ENCODE peak calls at places on chromosomes 4 and X, in eight cellular contexts. One of them, this sample, is unnamed.

GRCh38 chr4:185782523-185782922 is 29.5 kb downstream of the SORBS2 start:
- DNase-seq in NCI-H1092 treated with DMSO at 0.1 percent for 48 hours: no peak
- DNase-seq in HCEC 1CT: peak; percentile 33
- DNase-seq in immature natural killer cell: no peak
- DNase-seq in Right ventricle myocardium superior: no peak
- DNase-seq in amniotic epithelial cell: peak; percentile 57
- DNase-seq in SJSA1: no peak
- DNase-seq in AG04450: no peak
- DNase-seq in this sample: no peak

GRCh38 chr4:17497890-17498523 is 13.9 kb downstream of the QDPR start:
- DNase-seq in NCI-H1092 treated with DMSO at 0.1 percent for 48 hours: no peak
- DNase-seq in HCEC 1CT: no peak
- DNase-seq in immature natural killer cell: no peak
- DNase-seq in Right ventricle myocardium superior: no peak
- DNase-seq in amniotic epithelial cell: peak; percentile 36
- DNase-seq in SJSA1: no peak
- DNase-seq in AG04450: no peak
- DNase-seq in this sample: no peak

GRCh38 chr4:16083217-16084191 is at the start of gene PROM1:
- DNase-seq in NCI-H1092 treated with DMSO at 0.1 percent for 48 hours: peak; percentile 91
- DNase-seq in HCEC 1CT: no peak
- DNase-seq in immature natural killer cell: no peak
- DNase-seq in Right ventricle myocardium superior: no peak
- DNase-seq in amniotic epithelial cell: no peak
- DNase-seq in SJSA1: no peak
- DNase-seq in AG04450: no peak
- DNase-seq in this sample: peak; percentile 19

GRCh38 chr4:103934178-103934789 is 214.5 kb upstream of the TACR3 start:
- DNase-seq in NCI-H1092 treated with DMSO at 0.1 percent for 48 hours: peak; percentile 46
- DNase-seq in HCEC 1CT: peak; percentile 29
- DNase-seq in immature natural killer cell: peak; percentile 1
- DNase-seq in Right ventricle myocardium superior: no peak
- DNase-seq in amniotic epithelial cell: peak; percentile 37
- DNase-seq in SJSA1: no peak
- DNase-seq in AG04450: peak; percentile 1
- DNase-seq in this sample: no peak

GRCh38 chr4:166165829-166166420 is 292.9 kb downstream of the TLL1 start:
- DNase-seq in NCI-H1092 treated with DMSO at 0.1 percent for 48 hours: peak; percentile 90
- DNase-seq in HCEC 1CT: peak; percentile 55
- DNase-seq in immature natural killer cell: no peak
- DNase-seq in Right ventricle myocardium superior: no peak
- DNase-seq in amniotic epithelial cell: peak; percentile 71
- DNase-seq in SJSA1: no peak
- DNase-seq in AG04450: peak; percentile 16
- DNase-seq in this sample: no peak

GRCh38 chr4:52712991-52713275 is 38.3 kb downstream of the ERVMER34-1 start:
- DNase-seq in NCI-H1092 treated with DMSO at 0.1 percent for 48 hours: no peak
- DNase-seq in HCEC 1CT: no peak
- DNase-seq in immature natural killer cell: no peak
- DNase-seq in Right ventricle myocardium superior: no peak
- DNase-seq in amniotic epithelial cell: no peak
- DNase-seq in SJSA1: no peak
- DNase-seq in AG04450: no peak
- DNase-seq in this sample: no peak

GRCh38 chrX:20091499-20091898 is 25.2 kb downstream of the MAP7D2 start:
- DNase-seq in NCI-H1092 treated with DMSO at 0.1 percent for 48 hours: no peak
- DNase-seq in HCEC 1CT: no peak
- DNase-seq in immature natural killer cell: no peak
- DNase-seq in Right ventricle myocardium superior: no peak
- DNase-seq in amniotic epithelial cell: no peak
- DNase-seq in SJSA1: no peak
- DNase-seq in AG04450: no peak
- DNase-seq in this sample: no peak

GRCh38 chr4:143514432-143514831 is 930 bp downstream of the SMARCA5 start:
- DNase-seq in NCI-H1092 treated with DMSO at 0.1 percent for 48 hours: peak; percentile 48
- DNase-seq in HCEC 1CT: peak; percentile 29
- DNase-seq in immature natural killer cell: peak; percentile 3
- DNase-seq in Right ventricle myocardium superior: peak; percentile 62
- DNase-seq in amniotic epithelial cell: peak; percentile 52
- DNase-seq in SJSA1: peak; percentile 57
- DNase-seq in AG04450: no peak
- DNase-seq in this sample: peak; percentile 40

GRCh38 chrX:45859407-45859806 is 658.7 kb upstream of the DIPK2B start:
- DNase-seq in NCI-H1092 treated with DMSO at 0.1 percent for 48 hours: no peak
- DNase-seq in HCEC 1CT: no peak
- DNase-seq in immature natural killer cell: no peak
- DNase-seq in Right ventricle myocardium superior: no peak
- DNase-seq in amniotic epithelial cell: no peak
- DNase-seq in SJSA1: peak; percentile 39
- DNase-seq in AG04450: no peak
- DNase-seq in this sample: no peak

GRCh38 chrX:13770013-13770412 is 35.5 kb downstream of the OFD1 start:
- DNase-seq in NCI-H1092 treated with DMSO at 0.1 percent for 48 hours: no peak
- DNase-seq in HCEC 1CT: no peak
- DNase-seq in immature natural killer cell: no peak
- DNase-seq in Right ventricle myocardium superior: no peak
- DNase-seq in amniotic epithelial cell: no peak
- DNase-seq in SJSA1: no peak
- DNase-seq in AG04450: no peak
- DNase-seq in this sample: no peak

GRCh38 chr4:128061566-128062536 is 739 bp downstream of the LARP1B start:
- DNase-seq in NCI-H1092 treated with DMSO at 0.1 percent for 48 hours: peak; percentile 73
- DNase-seq in HCEC 1CT: peak; percentile 11
- DNase-seq in immature natural killer cell: peak; percentile 59
- DNase-seq in Right ventricle myocardium superior: peak; percentile 71
- DNase-seq in amniotic epithelial cell: peak; percentile 26
- DNase-seq in SJSA1: peak; percentile 46
- DNase-seq in AG04450: no peak
- DNase-seq in this sample: peak; percentile 53

GRCh38 chr4:71270901-71271300 is 67.9 kb upstream of the SLC4A4 start:
- DNase-seq in NCI-H1092 treated with DMSO at 0.1 percent for 48 hours: peak; percentile 25
- DNase-seq in HCEC 1CT: peak; percentile 36
- DNase-seq in immature natural killer cell: peak; percentile 30
- DNase-seq in Right ventricle myocardium superior: no peak
- DNase-seq in amniotic epithelial cell: peak; percentile 44
- DNase-seq in SJSA1: no peak
- DNase-seq in AG04450: no peak
- DNase-seq in this sample: no peak

GRCh38 chr4:4269326-4269725 is 20.6 kb downstream of the LYAR start:
- DNase-seq in NCI-H1092 treated with DMSO at 0.1 percent for 48 hours: no peak
- DNase-seq in HCEC 1CT: no peak
- DNase-seq in immature natural killer cell: peak; percentile 83
- DNase-seq in Right ventricle myocardium superior: peak; percentile 38
- DNase-seq in amniotic epithelial cell: no peak
- DNase-seq in SJSA1: no peak
- DNase-seq in AG04450: no peak
- DNase-seq in this sample: no peak

GRCh38 chr4:107600456-107600855 is 119.6 kb downstream of the PAPSS1 start:
- DNase-seq in NCI-H1092 treated with DMSO at 0.1 percent for 48 hours: no peak
- DNase-seq in HCEC 1CT: peak; percentile 3
- DNase-seq in immature natural killer cell: no peak
- DNase-seq in Right ventricle myocardium superior: no peak
- DNase-seq in amniotic epithelial cell: peak; percentile 76
- DNase-seq in SJSA1: no peak
- DNase-seq in AG04450: no peak
- DNase-seq in this sample: no peak

GRCh38 chr4:80336582-80336981 is 1.1 kb downstream of the CFAP299 start:
- DNase-seq in NCI-H1092 treated with DMSO at 0.1 percent for 48 hours: peak; percentile 15
- DNase-seq in HCEC 1CT: peak; percentile 20
- DNase-seq in immature natural killer cell: no peak
- DNase-seq in Right ventricle myocardium superior: no peak
- DNase-seq in amniotic epithelial cell: no peak
- DNase-seq in SJSA1: peak; percentile 47
- DNase-seq in AG04450: no peak
- DNase-seq in this sample: no peak

GRCh38 chr4:152947311-152947710 is 11.2 kb downstream of the FHDC1 start:
- DNase-seq in NCI-H1092 treated with DMSO at 0.1 percent for 48 hours: no peak
- DNase-seq in HCEC 1CT: no peak
- DNase-seq in immature natural killer cell: no peak
- DNase-seq in Right ventricle myocardium superior: no peak
- DNase-seq in amniotic epithelial cell: no peak
- DNase-seq in SJSA1: no peak
- DNase-seq in AG04450: no peak
- DNase-seq in this sample: no peak

GRCh38 chrX:155768036-155768769 is 112.9 kb upstream of the VAMP7 start:
- DNase-seq in NCI-H1092 treated with DMSO at 0.1 percent for 48 hours: no peak
- DNase-seq in HCEC 1CT: peak; percentile 18
- DNase-seq in immature natural killer cell: no peak
- DNase-seq in Right ventricle myocardium superior: no peak
- DNase-seq in amniotic epithelial cell: peak; percentile 60
- DNase-seq in SJSA1: no peak
- DNase-seq in AG04450: no peak
- DNase-seq in this sample: no peak

GRCh38 chr4:188107931-188108843 is 1.2 kb downstream of the TRIML2 start:
- DNase-seq in NCI-H1092 treated with DMSO at 0.1 percent for 48 hours: no peak
- DNase-seq in HCEC 1CT: peak; percentile 56
- DNase-seq in immature natural killer cell: no peak
- DNase-seq in Right ventricle myocardium superior: no peak
- DNase-seq in amniotic epithelial cell: no peak
- DNase-seq in SJSA1: no peak
- DNase-seq in AG04450: no peak
- DNase-seq in this sample: no peak

GRCh38 chrX:13597928-13598327 is 28.5 kb downstream of the EGFL6 start:
- DNase-seq in NCI-H1092 treated with DMSO at 0.1 percent for 48 hours: no peak
- DNase-seq in HCEC 1CT: peak; percentile 1
- DNase-seq in immature natural killer cell: no peak
- DNase-seq in Right ventricle myocardium superior: no peak
- DNase-seq in amniotic epithelial cell: peak; percentile 20
- DNase-seq in SJSA1: no peak
- DNase-seq in AG04450: no peak
- DNase-seq in this sample: no peak

GRCh38 chr4:76989391-76990061 is 40.0 kb downstream of the SEPTIN11 start:
- DNase-seq in NCI-H1092 treated with DMSO at 0.1 percent for 48 hours: no peak
- DNase-seq in HCEC 1CT: no peak
- DNase-seq in immature natural killer cell: peak; percentile 71
- DNase-seq in Right ventricle myocardium superior: no peak
- DNase-seq in amniotic epithelial cell: no peak
- DNase-seq in SJSA1: no peak
- DNase-seq in AG04450: no peak
- DNase-seq in this sample: no peak

GRCh38 chrX:153777261-153778090 is 3.4 kb upstream of the SRPK3 start:
- DNase-seq in NCI-H1092 treated with DMSO at 0.1 percent for 48 hours: no peak
- DNase-seq in HCEC 1CT: no peak
- DNase-seq in immature natural killer cell: no peak
- DNase-seq in Right ventricle myocardium superior: peak; percentile 8
- DNase-seq in amniotic epithelial cell: no peak
- DNase-seq in SJSA1: no peak
- DNase-seq in AG04450: no peak
- DNase-seq in this sample: peak; percentile 6

GRCh38 chr4:48939785-48940184 is 33.2 kb upstream of the OCIAD2 start:
- DNase-seq in NCI-H1092 treated with DMSO at 0.1 percent for 48 hours: no peak
- DNase-seq in HCEC 1CT: peak; percentile 67
- DNase-seq in immature natural killer cell: no peak
- DNase-seq in Right ventricle myocardium superior: no peak
- DNase-seq in amniotic epithelial cell: peak; percentile 84
- DNase-seq in SJSA1: no peak
- DNase-seq in AG04450: peak; percentile 39
- DNase-seq in this sample: no peak

GRCh38 chr4:129378346-129378745 is 282.4 kb downstream of the C4orf33 start:
- DNase-seq in NCI-H1092 treated with DMSO at 0.1 percent for 48 hours: peak; percentile 33
- DNase-seq in HCEC 1CT: no peak
- DNase-seq in immature natural killer cell: no peak
- DNase-seq in Right ventricle myocardium superior: no peak
- DNase-seq in amniotic epithelial cell: no peak
- DNase-seq in SJSA1: no peak
- DNase-seq in AG04450: no peak
- DNase-seq in this sample: no peak

GRCh38 chr4:169823685-169824084 is 65.9 kb upstream of the HPF1 start:
- DNase-seq in NCI-H1092 treated with DMSO at 0.1 percent for 48 hours: no peak
- DNase-seq in HCEC 1CT: peak; percentile 3
- DNase-seq in immature natural killer cell: peak; percentile 6
- DNase-seq in Right ventricle myocardium superior: no peak
- DNase-seq in amniotic epithelial cell: peak; percentile 73
- DNase-seq in SJSA1: no peak
- DNase-seq in AG04450: peak; percentile 10
- DNase-seq in this sample: no peak

This sample was measured in left ventricle myocardium inferior.